ENCODE peak calls at places on chromosomes 7 and 10, in ten cellular contexts. K is stimulated activated naive CD8-positive, alpha-beta T cell treated with anti-CD3 and anti-CD28 coated beads, Interleukin-15, amount 100 ng/mL, for 72 hours; T is DMS79; D is RPMI7951; S is neural crest cell; P is T-cell; E is activated CD8-positive, alpha-beta memory T cell treated with anti-CD3 and anti-CD28 coated beads, Interleukin-2, amount 50 U/mL, for 48 hours; J is HT1080; X is activated naive CD8-positive, alpha-beta T cell treated with anti-CD3 and anti-CD28 coated beads for 36 hours; M is GM03348. H is an unnamed sample.

GRCh38 chr7:127039541-127039940 is 213.2 kb downstream of the GRM8 start:
- DNase-seq in K (no peak), T (no peak), D (no peak), S (no peak), P (no peak), E (no peak), J (no peak), X (no peak), M (no peak), H (no peak)

GRCh38 chr7:111126987-111127386 is 36.1 kb downstream of the LRRN3 start:
- DNase-seq in K (no peak), T (no peak), D (peak), S (no peak), P (no peak), E (no peak), J (peak), X (no peak), M (peak), H (no peak)

GRCh38 chr10:31090894-31091607 is 59.4 kb upstream of the ZNF438 start:
- DNase-seq in K (no peak), T (no peak), D (peak), S (no peak), P (no peak), E (no peak), J (no peak), X (no peak), M (no peak), H (peak)

GRCh38 chr10:95573953-95574604 is 12.9 kb upstream of the SORBS1 start:
- DNase-seq in K (no peak), T (no peak), D (no peak), S (no peak), P (no peak), E (no peak), J (no peak), X (no peak), M (no peak), H (no peak)

GRCh38 chr7:90839892-90840291 is 243.8 kb downstream of the CDK14 start:
- DNase-seq in K (no peak), T (no peak), D (no peak), S (no peak), P (no peak), E (no peak), J (no peak), X (no peak), M (no peak), H (no peak)

GRCh38 chr7:19648791-19649190 is 60.0 kb downstream of the POLR1F start:
- DNase-seq in K (no peak), T (no peak), D (peak), S (no peak), P (no peak), E (no peak), J (no peak), X (no peak), M (no peak), H (no peak)

GRCh38 chr7:41967156-41967555 is 264.3 kb upstream of the INHBA start:
- DNase-seq in K (no peak), T (no peak), D (peak), S (no peak), P (no peak), E (no peak), J (peak), X (no peak), M (peak), H (no peak)

GRCh38 chr7:27194641-27195379 is 5.1 kb downstream of the HOXA13 start:
- DNase-seq in K (no peak), T (no peak), D (no peak), S (no peak), P (no peak), E (no peak), J (no peak), X (no peak), M (no peak), H (no peak)

GRCh38 chr10:113025487-113025886 is 75.4 kb downstream of the TCF7L2 start:
- DNase-seq in K (no peak), T (no peak), D (no peak), S (no peak), P (no peak), E (no peak), J (no peak), X (no peak), M (no peak), H (no peak)

GRCh38 chr10:74953214-74953613 is 126.8 kb downstream of the KAT6B start:
- DNase-seq in K (no peak), T (no peak), D (no peak), S (no peak), P (no peak), E (no peak), J (no peak), X (no peak), M (no peak), H (no peak)

GRCh38 chr7:17598846-17599245 is 300.4 kb downstream of the AHR start:
- DNase-seq in K (no peak), T (no peak), D (no peak), S (no peak), P (no peak), E (no peak), J (no peak), X (no peak), M (no peak), H (no peak)

H was measured in T-helper 2 cell treated with Interferon-gamma antibody and Interleukin-4, amounts not matched to agents 5 μg/mL and 100 μg/mL, for 36 hours.